ENCODE peak calls at places on chromosomes 4 and X, in nine cellular contexts. B, V, X, U, P, K, R, O and Q are unnamed samples.

GRCh38 chr4:165588534-165589310 is 209.9 kb downstream of the CPE start:
- DNase-seq in X (no peak), U (no peak), R (no peak), O (no peak), V (no peak), K (no peak), B (no peak), P (no peak), Q (no peak)

GRCh38 chr4:117965608-117966007 is 68.7 kb upstream of the NDST3 start:
- DNase-seq in O (no peak), B (no peak), V (no peak), X (no peak), U (no peak), R (no peak), K (no peak), P (no peak), Q (no peak)

GRCh38 chr4:16207409-16207808 is 18.9 kb downstream of the TAPT1 start:
- DNase-seq in P (no peak), B (no peak), U (no peak), K (no peak), R (no peak), V (no peak), O (no peak), X (no peak), Q (no peak)

GRCh38 chr4:173414456-173414855 is 15.5 kb upstream of the SCRG1 start:
- DNase-seq in X (no peak), R (no peak), K (no peak), O (no peak), B (no peak), U (no peak), P (no peak), V (no peak), Q (no peak)

GRCh38 chr4:98341309-98341708 is 80.1 kb downstream of the RAP1GDS1 start:
- DNase-seq in X (no peak), B (no peak), O (no peak), U (no peak), V (no peak), K (no peak), P (no peak), R (no peak), Q (no peak)

GRCh38 chrX:18617351-18617750 is 54.6 kb downstream of the RS1 start:
- DNase-seq in O (no peak), K (no peak), P (no peak), U (peak), X (peak), V (no peak), R (peak), B (no peak), Q (no peak)

GRCh38 chrX:103517246-103517645 is 2.0 kb downstream of the RAB40A start:
- DNase-seq in B (no peak), R (no peak), U (no peak), O (no peak), V (no peak), K (no peak), X (no peak), P (no peak), Q (no peak)

GRCh38 chr4:87973283-87974169 is 2.0 kb upstream of the SPP1 start:
- DNase-seq in O (peak), R (peak), K (peak), B (no peak), X (peak), P (peak), V (peak), U (peak), Q (peak)

GRCh38 chrX:115679460-115679859 is 118.5 kb downstream of the PLS3 start:
- DNase-seq in V (no peak), P (no peak), X (no peak), K (no peak), B (no peak), U (peak), R (peak), O (no peak), Q (no peak)

DNA sequence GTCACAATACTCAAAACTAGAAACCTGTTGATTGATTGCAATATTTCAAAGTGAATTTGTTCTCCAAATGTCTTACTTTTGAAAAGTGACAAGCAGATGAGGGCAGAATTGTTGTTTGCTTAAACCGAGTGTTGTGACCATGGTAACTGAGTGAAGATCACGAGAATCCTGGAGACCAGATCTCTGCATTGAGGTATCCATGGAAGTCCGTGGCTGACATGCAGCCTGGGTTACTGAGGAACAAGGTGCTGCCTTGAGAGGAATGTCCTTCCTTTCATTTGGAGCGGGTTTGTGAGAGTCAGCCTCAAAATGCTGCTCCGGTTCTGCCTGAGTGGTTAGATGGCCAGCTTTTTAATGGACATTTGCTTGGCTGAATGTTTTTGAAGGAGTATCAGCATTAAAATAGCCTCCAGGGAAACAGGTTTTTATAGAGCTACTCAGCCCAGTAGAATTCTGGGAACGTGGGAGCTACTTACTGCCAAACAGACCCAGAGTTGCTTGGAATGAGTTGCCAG is 31.3 kb downstream of the NYX start:
- DNase-seq in O (no peak), U (no peak), V (no peak), R (no peak), X (no peak), P (no peak), B (no peak), K (no peak), Q (no peak)
- H3K27ac ChIP-seq in O (no peak), U (peak), V (no peak), R (no peak), X (no peak), P (no peak), B (peak), K (no peak), Q (no peak)

DNA sequence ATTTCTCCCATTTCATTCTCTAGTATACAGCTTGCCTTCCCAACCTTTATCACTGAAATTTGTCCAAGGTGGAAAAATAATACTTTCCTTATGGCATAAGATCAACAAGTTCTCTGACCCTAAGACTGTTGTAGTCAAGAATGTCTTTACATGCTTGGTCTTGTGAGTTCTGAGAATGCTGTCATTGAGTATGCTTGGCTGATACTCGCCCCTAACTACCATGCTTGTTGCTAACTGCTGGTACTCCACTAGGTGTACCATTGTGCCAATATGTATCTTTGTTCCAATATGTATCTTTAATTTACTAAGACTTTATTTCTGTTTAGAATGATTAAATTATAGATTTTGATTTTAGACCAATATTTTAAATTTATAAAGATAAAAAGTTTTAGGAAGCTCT is 796.4 kb downstream of the PCDH7 start:
- DNase-seq in O (no peak), U (no peak), V (no peak), B (no peak), K (no peak), R (no peak), P (no peak), X (no peak), Q (no peak)
- TF ChIP-seq POLR2A in O (no peak), U (no peak), V (no peak), B (no peak), K (no peak), R (no peak), P (no peak), X (no peak), Q (no peak)

DNA sequence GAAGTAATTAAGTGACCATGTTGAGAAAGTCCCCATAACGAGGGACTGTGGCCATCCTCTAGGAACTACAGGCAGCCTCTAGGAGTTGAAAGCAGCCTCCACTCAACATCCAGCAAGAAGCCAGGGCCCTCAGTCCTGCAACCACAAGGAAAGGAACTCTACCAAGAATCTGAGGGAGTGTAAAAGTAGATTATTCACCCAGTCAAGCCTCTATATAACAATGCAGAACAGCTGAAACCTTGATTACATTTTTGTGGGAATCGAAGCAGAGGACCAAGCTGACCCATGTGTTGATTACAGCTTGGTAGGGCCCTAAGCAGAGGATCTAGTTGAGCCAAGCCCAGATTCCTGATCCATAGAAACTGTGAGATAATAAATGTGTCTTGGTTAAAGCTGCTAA is 17.1 kb downstream of the RPS6KA6 start:
- DNase-seq in K (no peak), U (no peak), P (no peak), R (no peak), O (no peak), X (no peak), B (no peak), V (no peak), Q (no peak)
- TF ChIP-seq CTCF in K (no peak), U (no peak), P (no peak), R (no peak), O (no peak), X (no peak), B (no peak), V (no peak), Q (no peak)

GRCh38 chrX:6049132-6049531 is 179.5 kb downstream of the NLGN4X start:
- DNase-seq in U (no peak), B (no peak), R (no peak), P (no peak), O (no peak), K (no peak), X (no peak), V (no peak), Q (no peak)

GRCh38 chrX:6053126-6053625 is 175.5 kb downstream of the NLGN4X start:
- DNase-seq in U (no peak), R (no peak), X (no peak), K (no peak), B (no peak), V (no peak), O (no peak), P (no peak), Q (no peak)

DNA sequence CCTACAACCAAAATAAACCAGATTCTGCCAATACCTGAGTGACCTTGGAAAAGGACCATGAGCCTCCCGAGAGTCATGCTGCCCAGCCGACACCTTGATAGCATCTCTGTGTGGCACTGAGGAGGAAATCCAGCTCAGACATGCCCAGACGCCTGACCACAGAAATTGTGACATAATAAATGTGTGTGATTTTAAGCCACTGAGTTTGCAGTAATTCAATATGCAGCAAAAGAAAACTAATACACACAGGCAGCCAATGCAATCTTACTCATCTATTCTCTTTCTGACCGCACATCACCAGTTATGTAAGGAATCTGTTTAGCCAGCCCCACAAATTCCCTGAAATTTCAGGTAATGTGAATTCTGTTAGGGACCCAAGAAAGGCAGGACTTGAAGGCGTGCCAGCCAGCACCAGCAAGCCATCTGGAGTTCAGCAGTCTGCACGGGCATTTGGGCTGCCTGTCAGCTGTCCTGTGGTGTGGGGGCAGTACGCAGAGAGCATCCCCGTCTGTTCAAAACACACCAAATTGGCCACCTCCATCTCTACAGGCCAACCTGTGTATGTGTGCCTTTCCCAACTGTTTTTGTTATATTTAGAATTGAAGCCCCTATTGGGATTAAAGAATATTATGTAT is 176.4 kb downstream of the NLGN4X start:
- DNase-seq in P (no peak), B (no peak), X (no peak), V (no peak), R (no peak), O (no peak), K (no peak), U (no peak), Q (no peak)
- H3K27ac ChIP-seq in P (no peak), B (no peak), X (no peak), V (no peak), R (no peak), O (no peak), K (no peak), U (no peak), Q (no peak)

GRCh38 chrX:118116308-118117068 is at the start of gene KLHL13:
- DNase-seq in V (peak), P (no peak), O (no peak), R (no peak), U (peak), K (peak), B (no peak), X (peak), Q (peak)
- TF ChIP-seq POLR2A in V (no peak), P (no peak), O (no peak), R (no peak), U (no peak), K (no peak), B (no peak), X (peak), Q (no peak)

DNA sequence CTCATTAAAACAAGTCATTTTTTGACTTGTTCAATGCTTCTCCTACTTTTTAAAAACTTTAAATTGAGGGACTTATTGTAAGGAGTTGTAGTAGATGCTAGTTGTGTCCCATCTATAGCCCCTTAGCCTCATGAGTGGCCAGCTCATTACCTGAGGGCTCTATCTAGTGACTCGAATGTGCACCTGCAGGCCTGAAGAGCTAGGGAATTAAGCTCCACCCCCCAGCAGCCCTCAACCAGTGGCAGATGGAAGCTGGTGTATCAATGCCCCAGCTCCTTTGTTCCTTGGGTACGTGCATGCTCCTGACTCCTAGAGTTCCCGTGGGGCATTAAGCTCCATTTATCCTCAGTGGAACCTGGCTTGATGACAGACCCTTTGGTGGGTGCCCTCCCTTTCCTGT is 146.7 kb upstream of the FAM9B start:
- DNase-seq in V (no peak), R (no peak), P (no peak), K (no peak), B (no peak), O (no peak), X (no peak), U (no peak), Q (no peak)
- TF ChIP-seq CTCF in V (no peak), R (no peak), P (no peak), K (peak), B (no peak), O (no peak), X (no peak), U (no peak), Q (no peak)

DNA sequence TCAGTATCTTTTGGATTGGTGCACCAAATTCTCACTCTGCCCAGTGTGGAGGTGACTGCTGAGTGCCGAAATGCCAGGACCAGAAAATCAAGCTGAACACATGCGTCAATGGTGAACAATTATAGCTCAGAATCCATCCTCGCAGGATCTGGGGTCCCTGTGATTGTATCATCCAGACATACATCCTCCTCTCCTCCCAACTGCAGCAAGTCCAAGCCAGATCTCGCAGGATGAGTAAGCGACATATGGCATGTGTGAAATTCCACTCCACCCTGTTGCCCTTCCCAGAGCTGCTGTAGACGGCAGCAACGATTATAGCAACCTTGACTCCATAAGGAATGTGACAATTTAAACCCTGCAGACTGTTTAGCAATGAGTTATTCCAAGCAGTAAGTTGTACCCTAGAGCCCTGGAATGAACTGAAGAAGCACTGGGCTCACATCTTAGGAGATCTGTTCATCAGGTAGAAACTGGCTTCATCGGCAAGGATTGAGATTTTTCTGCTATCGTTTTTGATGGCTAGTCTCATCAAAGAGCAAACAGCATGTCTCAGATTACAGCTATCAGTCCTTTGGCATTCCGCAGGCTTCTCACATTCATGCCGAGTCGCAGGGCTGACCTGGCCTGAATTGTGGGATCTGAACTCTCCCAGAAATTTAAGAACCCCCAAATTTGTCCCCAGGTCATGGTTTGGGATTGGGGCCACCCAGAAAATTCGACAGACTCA is 35.5 kb upstream of the SORBS2 start:
- DNase-seq in O (no peak), X (no peak), V (peak), K (no peak), P (no peak), U (peak), R (no peak), B (peak), Q (no peak)
- H3K27ac ChIP-seq in O (no peak), X (peak), V (peak), K (no peak), P (no peak), U (peak), R (no peak), B (peak), Q (no peak)

DNA sequence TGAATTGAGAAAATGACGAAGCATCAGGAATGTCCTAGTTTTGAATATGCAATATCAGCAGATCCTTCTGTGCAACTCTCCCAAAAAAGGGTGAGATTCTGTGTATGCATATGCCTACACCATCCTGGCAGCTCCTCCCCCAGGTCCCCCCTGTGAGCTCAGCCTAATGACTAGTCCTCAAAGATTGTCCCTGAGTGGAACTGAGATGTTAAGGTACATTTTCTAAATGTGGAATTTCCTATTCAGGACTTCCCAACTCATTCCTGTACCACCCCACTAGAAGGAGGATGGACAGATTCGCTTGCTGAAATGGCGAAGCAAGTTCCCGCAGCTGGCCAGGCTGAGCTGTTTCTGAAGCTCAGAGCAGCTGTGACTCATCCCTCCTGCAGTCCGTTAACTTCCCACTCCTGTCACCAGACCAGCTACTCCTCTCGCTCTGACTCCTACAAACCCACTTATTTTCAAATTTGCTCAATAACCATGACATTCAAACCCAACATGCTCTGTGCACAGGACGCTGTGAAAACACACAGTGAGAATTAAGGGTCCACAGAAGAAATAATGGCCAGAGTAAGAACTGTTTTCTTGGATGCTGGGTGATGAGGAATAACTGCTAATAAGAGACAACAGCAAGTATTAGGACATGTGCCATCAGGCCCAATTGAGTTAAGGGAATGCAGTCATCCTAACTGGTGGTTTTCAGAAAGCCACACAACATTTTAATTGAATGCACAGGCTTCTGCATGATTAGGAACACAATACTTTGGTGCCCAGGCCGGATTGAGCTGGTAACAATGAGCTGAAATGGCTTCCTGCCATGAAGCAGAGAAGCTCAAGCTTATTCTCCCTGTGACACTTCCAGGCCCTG is 40.0 kb upstream of the IRF2 start:
- DNase-seq in K (no peak), R (no peak), X (peak), B (peak), U (peak), P (peak), V (peak), O (no peak), Q (peak)
- TF ChIP-seq POLR2A in K (no peak), R (no peak), X (no peak), B (no peak), U (no peak), P (peak), V (no peak), O (no peak), Q (no peak)

GRCh38 chr4:128424524-128425195 is 137.0 kb upstream of the PGRMC2 start:
- DNase-seq in B (no peak), P (no peak), X (no peak), V (no peak), K (no peak), O (no peak), R (no peak), U (no peak), Q (no peak)

GRCh38 chr4:128428397-128428796 is 140.8 kb upstream of the PGRMC2 start:
- DNase-seq in O (no peak), B (no peak), X (no peak), P (no peak), U (no peak), V (no peak), R (no peak), K (no peak), Q (no peak)

GRCh38 chr4:128427832-128428366 is 140.3 kb upstream of the PGRMC2 start:
- DNase-seq in K (no peak), U (peak), R (peak), P (peak), B (no peak), X (peak), V (peak), O (peak), Q (no peak)
- TF ChIP-seq CTCF in K (peak), U (peak), R (peak), P (peak), B (no peak), X (peak), V (peak), O (peak), Q (no peak)